ENCODE peak calls at places on chromosomes 1 and 21, in six cellular contexts. G, T, X, C, P and F are unnamed samples.

GRCh38 chr1:6358757-6359567 is 34.6 kb downstream of the ACOT7 start:
- DNase-seq in G (no peak), T (peak), X (peak), C (no peak), P (no peak), F (no peak)

GRCh38 chr1:39576016-39576657 is 453 bp downstream of the PABPC4 start:
- DNase-seq in G (no peak), T (peak), X (peak), C (peak), P (no peak), F (no peak)

GRCh38 chr1:231000639-231001038 is 21.7 kb downstream of the ARV1 start:
- DNase-seq in G (no peak), T (no peak), X (no peak), C (no peak), P (no peak), F (no peak)

GRCh38 chr1:41236781-41237180 is 5.3 kb downstream of the SCMH1 start:
- DNase-seq in G (no peak), T (no peak), X (no peak), C (no peak), P (no peak), F (no peak)

GRCh38 chr1:208024406-208024805 is 113.5 kb upstream of the CD34 start:
- DNase-seq in G (no peak), T (no peak), X (peak), C (no peak), P (no peak), F (no peak)

GRCh38 chr1:199269241-199269640 is 630.4 kb downstream of the PTPRC start:
- DNase-seq in G (no peak), T (no peak), X (no peak), C (no peak), P (no peak), F (no peak)

GRCh38 chr1:76294470-76295194 is 220.1 kb downstream of the ST6GALNAC3 start:
- DNase-seq in G (no peak), T (no peak), X (no peak), C (no peak), P (no peak), F (no peak)

GRCh38 chr1:57782357-57782756 is 358.5 kb upstream of the DAB1 start:
- DNase-seq in G (no peak), T (no peak), X (no peak), C (no peak), P (no peak), F (no peak)

GRCh38 chr1:22285545-22286396 is 142.9 kb upstream of the WNT4 start:
- DNase-seq in G (no peak), T (no peak), X (no peak), C (no peak), P (no peak), F (no peak)

GRCh38 chr1:245984390-245985155 is 522.5 kb downstream of the SMYD3 start:
- DNase-seq in G (no peak), T (no peak), X (no peak), C (no peak), P (no peak), F (no peak)

GRCh38 chr1:115337633-115338456 is at the start of gene NGF:
- DNase-seq in G (no peak), T (peak), X (peak), C (peak), P (no peak), F (peak)

GRCh38 chr1:16978589-16979474 is 1.6 kb downstream of the MFAP2 start:
- DNase-seq in G (no peak), T (peak), X (peak), C (peak), P (no peak), F (no peak)

GRCh38 chr1:40478276-40478675 is 1.2 kb downstream of the ZFP69 start:
- DNase-seq in G (no peak), T (no peak), X (no peak), C (no peak), P (no peak), F (no peak)

GRCh38 chr21:32382108-32382601 is 10.7 kb downstream of the URB1 start:
- DNase-seq in G (no peak), T (peak), X (peak), C (no peak), P (no peak), F (no peak)

GRCh38 chr1:108815566-108815965 is 41.3 kb downstream of the AKNAD1 start:
- DNase-seq in G (no peak), T (peak), X (no peak), C (no peak), P (no peak), F (no peak)

GRCh38 chr1:174682419-174683008 is 234.8 kb downstream of the GPR52 start:
- DNase-seq in G (no peak), T (peak), X (no peak), C (no peak), P (no peak), F (no peak)

GRCh38 chr1:241518447-241519307 is 878 bp downstream of the FH start:
- DNase-seq in G (peak), T (peak), X (peak), C (no peak), P (no peak), F (no peak)

GRCh38 chr21:46060596-46061061 is 37.3 kb upstream of the COL6A2 start:
- DNase-seq in G (peak), T (peak), X (no peak), C (peak), P (no peak), F (no peak)

GRCh38 chr1:41358152-41358937 is 2.9 kb upstream of the FOXO6 start:
- DNase-seq in G (no peak), T (no peak), X (peak), C (peak), P (no peak), F (no peak)

GRCh38 chr1:63189677-63190076 is 132.7 kb upstream of the FOXD3 start:
- DNase-seq in G (no peak), T (peak), X (no peak), C (no peak), P (no peak), F (no peak)

GRCh38 chr1:222784916-222785315 is 29.9 kb upstream of the DISP1 start:
- DNase-seq in G (no peak), T (peak), X (no peak), C (no peak), P (no peak), F (no peak)

GRCh38 chr1:246004281-246004680 is 502.8 kb downstream of the SMYD3 start:
- DNase-seq in G (no peak), T (no peak), X (no peak), C (no peak), P (no peak), F (no peak)

GRCh38 chr1:214351551-214352277 is 70.8 kb downstream of the SMYD2 start:
- DNase-seq in G (no peak), T (no peak), X (no peak), C (no peak), P (no peak), F (no peak)

GRCh38 chr1:199959775-199960110 is 67.8 kb upstream of the NR5A2 start:
- DNase-seq in G (no peak), T (no peak), X (no peak), C (no peak), P (no peak), F (no peak)

GRCh38 chr1:231959225-231959884 is 332.8 kb downstream of the DISC1 start:
- DNase-seq in G (no peak), T (peak), X (no peak), C (no peak), P (no peak), F (no peak)

GRCh38 chr1:243251544-243251943 is 3.5 kb downstream of the CEP170 start:
- DNase-seq in G (no peak), T (no peak), X (peak), C (no peak), P (no peak), F (no peak)

GRCh38 chr1:60867782-60868181 is 214.6 kb upstream of the NFIA start:
- DNase-seq in G (no peak), T (no peak), X (no peak), C (no peak), P (no peak), F (no peak)

GRCh38 chr21:32770514-32771133 is 931 bp downstream of the PAXBP1 start:
- DNase-seq in G (no peak), T (no peak), X (peak), C (peak), P (no peak), F (no peak)

GRCh38 chr1:1179983-1180861 is 6.5 kb downstream of the TTLL10 start:
- DNase-seq in G (no peak), T (no peak), X (no peak), C (peak), P (no peak), F (no peak)

GRCh38 chr1:153509036-153509435 is 26.8 kb downstream of the S100A6 start:
- DNase-seq in G (no peak), T (no peak), X (peak), C (no peak), P (no peak), F (no peak)

GRCh38 chr1:28910379-28911125 is 3.8 kb upstream of the EPB41 start:
- DNase-seq in G (no peak), T (no peak), X (no peak), C (no peak), P (no peak), F (no peak)

GRCh38 chr1:32925360-32926142 is 24.4 kb upstream of the TMEM54 start:
- DNase-seq in G (no peak), T (no peak), X (peak), C (no peak), P (no peak), F (no peak)

GRCh38 chr1:214310010-214310409 is 29.1 kb downstream of the SMYD2 start:
- DNase-seq in G (no peak), T (peak), X (no peak), C (no peak), P (no peak), F (no peak)